ENCODE peak calls at places on chromosomes 13 and 19, in four cellular contexts. W, F, L and Q are unnamed samples.

GRCh38 chr19:52600639-52601024 is 30.5 kb downstream of the ZNF701 start:
- DNase-seq in F (no peak), L (no peak), W (peak), Q (no peak)

GRCh38 chr13:29573190-29573589 is 22.3 kb downstream of the SLC7A1 start:
- DNase-seq in W (peak), F (no peak), L (no peak), Q (no peak)

GRCh38 chr13:20526664-20527063 is 1.0 kb upstream of the CRYL1 start:
- DNase-seq in W (peak), L (no peak), F (no peak), Q (no peak)

GRCh38 chr13:42720116-42720857 is 61.1 kb upstream of the FAM216B start:
- DNase-seq in W (peak), F (peak), L (peak), Q (no peak)

GRCh38 chr19:18589380-18590272 is 1.0 kb downstream of the REX1BD start:
- DNase-seq in W (peak), F (peak), L (no peak), Q (peak)

GRCh38 chr19:41302624-41303351 is 7.2 kb upstream of the CCDC97 start:
- DNase-seq in L (peak), F (no peak), W (no peak), Q (no peak)

GRCh38 chr13:27920677-27921420 is 1.0 kb downstream of the PDX1 start:
- DNase-seq in W (peak), F (no peak), L (no peak), Q (no peak)

GRCh38 chr19:11587302-11587972 is 9.8 kb upstream of the ZNF627 start:
- DNase-seq in F (peak), W (peak), L (no peak), Q (peak)

GRCh38 chr13:54945978-54946377 is 1917.4 kb downstream of the OLFM4 start:
- DNase-seq in W (no peak), F (no peak), L (no peak), Q (no peak)

GRCh38 chr19:30529876-30530275 is 157.7 kb downstream of the ZNF536 start:
- DNase-seq in F (no peak), W (no peak), L (no peak), Q (no peak)

GRCh38 chr19:36528921-36529518 is 949 bp upstream of the ZNF260 start:
- DNase-seq in L (peak), F (peak), W (no peak), Q (no peak)

GRCh38 chr13:39515231-39515630 is 87.8 kb downstream of the LHFPL6 start:
- DNase-seq in F (no peak), L (no peak), W (no peak), Q (no peak)

GRCh38 chr19:30144242-30144758 is 202.3 kb downstream of the URI1 start:
- DNase-seq in F (no peak), L (no peak), W (no peak), Q (no peak)

GRCh38 chr19:38769635-38770211 is 3.6 kb downstream of the LGALS7 start:
- DNase-seq in W (peak), L (no peak), F (peak), Q (peak)

GRCh38 chr19:41995959-41996797 is 2.1 kb upstream of the ATP1A3 start:
- DNase-seq in F (peak), L (no peak), W (no peak), Q (peak)

GRCh38 chr19:35868172-35868822 is at the start of gene APLP1:
- DNase-seq in L (no peak), W (no peak), F (peak), Q (no peak)

GRCh38 chr19:23273022-23273593 is 22.9 kb upstream of the ZNF724 start:
- DNase-seq in W (no peak), F (no peak), L (no peak), Q (no peak)

GRCh38 chr19:10655457-10656312 is 1.5 kb downstream of the ILF3 start:
- DNase-seq in W (peak), L (no peak), F (peak), Q (no peak)

GRCh38 chr19:3179739-3180293 is 1.2 kb downstream of the S1PR4 start:
- DNase-seq in F (no peak), L (no peak), W (no peak), Q (no peak)
- TF ChIP-seq CHD1 in F (no peak), L (peak), W (no peak), Q (no peak)

GRCh38 chr19:14381689-14382474 is 638 bp downstream of the ADGRE5 start:
- DNase-seq in F (peak), W (peak), L (no peak), Q (no peak)

GRCh38 chr19:14390548-14390947 is 9.3 kb downstream of the ADGRE5 start:
- DNase-seq in W (no peak), F (no peak), L (no peak), Q (no peak)

GRCh38 chr19:14383898-14384669 is 2.8 kb downstream of the ADGRE5 start:
- DNase-seq in W (peak), F (peak), L (no peak), Q (no peak)

GRCh38 chr19:14383556-14383897 is 2.3 kb downstream of the ADGRE5 start:
- DNase-seq in W (peak), F (no peak), L (no peak), Q (no peak)

GRCh38 chr19:14385492-14385891 is 4.2 kb downstream of the ADGRE5 start:
- DNase-seq in W (no peak), F (no peak), L (no peak), Q (no peak)
- TF ChIP-seq CHD1 in W (no peak), F (no peak), L (no peak), Q (no peak)

DNA sequence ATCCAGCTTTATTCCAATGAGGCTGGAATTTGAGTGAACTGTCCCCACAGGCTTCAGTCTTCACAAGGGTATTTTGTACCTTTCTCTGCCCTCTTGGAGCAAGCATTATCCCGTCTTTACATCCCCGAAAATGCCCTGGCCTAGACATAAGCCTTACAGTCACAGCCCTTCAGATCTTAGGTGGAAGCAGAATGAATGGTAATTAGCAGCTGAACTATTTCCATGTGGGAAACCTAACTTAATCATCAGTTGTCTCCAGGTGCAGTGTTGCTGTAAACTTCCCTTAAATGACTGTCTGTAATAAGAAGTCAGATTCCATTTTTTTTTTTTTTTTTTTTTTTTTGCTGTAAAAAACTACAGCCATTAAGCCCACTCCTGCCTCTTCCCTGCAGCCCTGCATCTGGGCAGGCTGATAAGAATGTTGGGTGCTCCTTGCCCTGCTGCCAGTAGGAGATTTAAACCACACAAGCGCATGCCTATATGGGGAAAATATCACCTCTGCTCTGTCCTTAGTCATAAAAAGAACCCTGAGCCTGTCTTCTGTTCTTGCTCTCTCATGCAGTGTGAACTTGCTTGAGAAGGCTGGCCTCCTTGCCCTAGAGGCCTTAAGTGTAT is 426.8 kb upstream of the SLITRK5 start:
- DNase-seq in L (no peak), F (peak), W (no peak), Q (no peak)
- TF ChIP-seq CHD1 in L (no peak), F (no peak), W (no peak), Q (no peak)

DNA sequence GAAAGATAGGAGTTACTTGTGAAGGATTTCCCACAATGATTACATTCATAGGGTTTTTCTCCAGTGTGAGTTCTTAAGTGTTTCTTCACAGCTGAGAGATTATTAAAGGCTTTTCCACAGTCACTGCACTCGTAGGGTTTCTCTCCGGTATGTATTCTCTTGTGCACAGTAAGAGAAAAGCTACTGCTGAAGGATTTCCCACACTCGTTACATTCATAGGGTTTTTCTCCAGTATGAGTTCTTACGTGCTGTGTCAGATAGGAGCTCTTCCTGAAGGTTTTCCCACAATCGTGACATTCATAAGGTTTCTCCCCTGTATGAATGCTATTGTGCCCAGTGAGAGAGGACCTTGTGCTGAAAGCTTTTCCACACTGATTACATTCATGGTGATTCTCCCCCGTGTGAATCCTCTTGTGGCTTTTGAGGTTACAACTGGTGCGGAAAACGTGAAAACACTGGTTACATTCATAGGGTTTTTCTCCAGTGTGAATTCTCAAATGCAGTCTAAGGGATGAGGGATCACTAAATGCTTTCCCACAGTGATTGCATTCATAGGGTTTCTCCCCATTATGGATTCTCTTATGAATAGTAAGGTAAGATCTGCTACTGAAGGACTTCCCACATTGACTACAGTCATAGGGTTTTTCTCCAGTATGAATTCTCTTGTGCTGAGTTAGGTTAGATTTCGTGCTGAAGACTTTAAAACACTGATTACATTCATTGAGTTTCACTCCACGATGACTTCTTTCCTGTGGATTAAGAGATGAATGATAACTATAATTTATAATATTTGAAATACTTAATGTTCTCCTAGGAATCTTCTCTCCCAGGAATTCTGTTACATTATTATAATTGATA is 20.6 kb downstream of the ZNF558 start:
- DNase-seq in F (peak), W (peak), L (no peak), Q (no peak)
- TF ChIP-seq CHD1 in F (no peak), W (no peak), L (no peak), Q (no peak)

DNA sequence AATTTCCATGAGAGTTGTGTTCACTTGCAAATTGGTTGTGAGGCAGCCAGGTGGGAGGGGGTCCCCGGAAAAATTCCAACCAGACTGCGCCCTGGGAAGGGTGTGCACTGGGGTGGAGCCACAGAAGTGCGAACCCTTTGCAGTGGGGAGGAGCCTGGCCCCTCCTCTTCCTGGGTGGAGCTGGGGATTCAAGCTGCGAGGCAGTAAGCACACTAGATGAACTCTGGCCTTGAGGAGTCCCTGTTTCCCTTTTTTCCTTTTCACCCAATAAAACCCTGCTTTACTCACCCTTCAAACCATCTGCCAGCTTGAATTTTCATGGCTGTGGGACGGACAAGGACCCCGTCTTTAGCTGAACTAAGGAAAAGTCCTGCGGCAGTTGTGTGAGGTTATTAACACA is 31.0 kb upstream of the MBNL2 start:
- DNase-seq in L (no peak), F (peak), W (no peak), Q (no peak)
- TF ChIP-seq CHD1 in L (no peak), F (no peak), W (no peak), Q (no peak)

GRCh38 chr13:91036886-91037285 is 310.6 kb upstream of the MIR17HG start:
- DNase-seq in F (no peak), L (no peak), W (no peak), Q (no peak)
- TF ChIP-seq CHD1 in F (no peak), L (no peak), W (no peak), Q (no peak)